ENCODE peak calls at places on chromosomes 13 and 19, in ten cellular contexts. C is GM12891, Q is tibial artery, O is T1000, F is NCI-H146, Y is hippocampal formation, K is tibial nerve, B is ascending aorta, L is iris pigment epithelial cell, N is right lobe of liver. P is an unnamed sample.

GRCh38 chr13:48233886-48234488 is 981 bp downstream of the ITM2B start:
- DNase-seq in C (no peak), Q (no peak), O (no peak), F (peak), Y (no peak), K (no peak), B (no peak), L (peak), N (no peak), P (no peak)

GRCh38 chr19:11204943-11205349 is 7.6 kb upstream of the KANK2 start:
- DNase-seq in C (no peak), Q (peak), O (peak), F (no peak), Y (no peak), K (no peak), B (no peak), L (no peak), N (no peak), P (no peak)

GRCh38 chr19:7680606-7681335 is at the start of gene TRAPPC5:
- DNase-seq in C (peak), Q (peak), O (peak), F (peak), Y (peak), K (peak), B (peak), L (peak), N (peak), P (peak)

GRCh38 chr13:99439850-99440604 is 61.2 kb upstream of the TM9SF2 start:
- DNase-seq in C (no peak), Q (no peak), O (no peak), F (no peak), Y (no peak), K (no peak), B (no peak), L (no peak), N (no peak), P (no peak)

GRCh38 chr13:103130681-103131210 is 64.5 kb upstream of the SLC10A2 start:
- DNase-seq in C (no peak), Q (no peak), O (no peak), F (no peak), Y (no peak), K (no peak), B (no peak), L (peak), N (no peak), P (no peak)

GRCh38 chr19:40737102-40737644 is 13.1 kb downstream of the ACTMAP start:
- DNase-seq in C (no peak), Q (no peak), O (no peak), F (no peak), Y (no peak), K (no peak), B (no peak), L (no peak), N (no peak), P (no peak)

GRCh38 chr13:32468502-32469147 is 40.7 kb upstream of the N4BP2L1 start:
- DNase-seq in C (no peak), Q (no peak), O (no peak), F (no peak), Y (no peak), K (no peak), B (no peak), L (no peak), N (no peak), P (no peak)

GRCh38 chr13:42525035-42525504 is 48.9 kb upstream of the TNFSF11 start:
- DNase-seq in C (no peak), Q (no peak), O (no peak), F (no peak), Y (no peak), K (no peak), B (no peak), L (peak), N (no peak), P (no peak)

GRCh38 chr13:33676045-33676699 is 141.8 kb upstream of the RFC3 start:
- DNase-seq in C (no peak), Q (no peak), O (no peak), F (peak), Y (no peak), K (no peak), B (no peak), L (no peak), N (no peak), P (no peak)

GRCh38 chr19:42150353-42150752 is 18.1 kb upstream of the POU2F2 start:
- DNase-seq in C (no peak), Q (no peak), O (no peak), F (peak), Y (no peak), K (no peak), B (no peak), L (no peak), N (no peak), P (no peak)

GRCh38 chr19:4369109-4369887 is 25.9 kb downstream of the MPND start:
- DNase-seq in C (peak), Q (no peak), O (no peak), F (no peak), Y (no peak), K (no peak), B (no peak), L (peak), N (no peak), P (no peak)

GRCh38 chr13:75514080-75515040 is 23.3 kb downstream of the COMMD6 start:
- DNase-seq in C (no peak), Q (no peak), O (no peak), F (no peak), Y (no peak), K (no peak), B (no peak), L (peak), N (no peak), P (no peak)

GRCh38 chr13:41064493-41064892 is 3.2 kb downstream of the WBP4 start:
- DNase-seq in C (no peak), Q (no peak), O (no peak), F (no peak), Y (no peak), K (no peak), B (no peak), L (peak), N (no peak), P (no peak)

GRCh38 chr19:42928896-42929295 is 8.1 kb downstream of the PSG7 start:
- DNase-seq in C (no peak), Q (no peak), O (no peak), F (no peak), Y (no peak), K (no peak), B (no peak), L (no peak), N (no peak), P (no peak)

GRCh38 chr19:12202250-12202649 is 39.4 kb downstream of the ZNF136 start:
- DNase-seq in C (no peak), Q (no peak), O (no peak), F (peak), Y (no peak), K (no peak), B (no peak), L (no peak), N (no peak), P (no peak)

GRCh38 chr19:11705474-11705873 is 33.3 kb downstream of the ZNF823 start:
- DNase-seq in C (no peak), Q (no peak), O (no peak), F (no peak), Y (no peak), K (no peak), B (no peak), L (no peak), N (no peak), P (no peak)

GRCh38 chr13:114069376-114070097 is 62.9 kb downstream of the RASA3 start:
- DNase-seq in C (no peak), Q (peak), O (no peak), F (no peak), Y (no peak), K (peak), B (no peak), L (no peak), N (peak), P (no peak)

GRCh38 chr19:1747285-1748114 is 5.8 kb upstream of the ONECUT3 start:
- DNase-seq in C (no peak), Q (no peak), O (peak), F (no peak), Y (no peak), K (no peak), B (no peak), L (peak), N (no peak), P (no peak)

GRCh38 chr13:29448124-29448685 is 147.3 kb downstream of the SLC7A1 start:
- DNase-seq in C (no peak), Q (no peak), O (no peak), F (no peak), Y (no peak), K (no peak), B (no peak), L (no peak), N (no peak), P (no peak)

GRCh38 chr19:38395381-38396127 is 7.1 kb downstream of the SPRED3 start:
- DNase-seq in C (no peak), Q (no peak), O (no peak), F (peak), Y (no peak), K (no peak), B (no peak), L (no peak), N (no peak), P (no peak)

GRCh38 chr13:42255854-42256253 is 16.1 kb upstream of the AKAP11 start:
- DNase-seq in C (no peak), Q (no peak), O (no peak), F (no peak), Y (no peak), K (no peak), B (no peak), L (no peak), N (no peak), P (no peak)

GRCh38 chr13:75637101-75637774 is 1.1 kb downstream of the LMO7 start:
- DNase-seq in C (peak), Q (no peak), O (no peak), F (peak), Y (no peak), K (no peak), B (no peak), L (no peak), N (no peak), P (no peak)

GRCh38 chr19:48249502-48250014 is 6.2 kb downstream of the CARD8 start:
- DNase-seq in C (no peak), Q (peak), O (no peak), F (no peak), Y (no peak), K (no peak), B (no peak), L (peak), N (peak), P (no peak)

GRCh38 chr13:26184791-26185250 is 37.3 kb downstream of the RNF6 start:
- DNase-seq in C (peak), Q (peak), O (no peak), F (peak), Y (peak), K (peak), B (no peak), L (peak), N (peak), P (peak)

GRCh38 chr13:30623392-30623791 is 5.7 kb downstream of the USPL1 start:
- DNase-seq in C (no peak), Q (no peak), O (no peak), F (no peak), Y (no peak), K (no peak), B (no peak), L (peak), N (no peak), P (no peak)

GRCh38 chr19:29060833-29061364 is 152.1 kb downstream of the UQCRFS1 start:
- DNase-seq in C (no peak), Q (no peak), O (no peak), F (no peak), Y (no peak), K (no peak), B (no peak), L (no peak), N (no peak), P (no peak)

GRCh38 chr13:94169783-94170513 is 309.5 kb downstream of the DCT start:
- DNase-seq in C (no peak), Q (peak), O (no peak), F (no peak), Y (no peak), K (no peak), B (no peak), L (peak), N (peak), P (peak)